ENCODE peak calls at places on chromosomes 2 and 18, in seven cellular contexts. Y is Peyer's patch, M is substantia nigra, O is foreskin keratinocyte, B is endodermal cell, H is cardiac muscle cell, I is aorta. L is an unnamed sample.

GRCh38 chr2:191696001-191696400 is 18.1 kb downstream of the NABP1 start:
- DNase-seq in I (no peak), Y (peak), O (peak), M (no peak), B (no peak), H (peak), L (no peak)

GRCh38 chr2:95231723-95232122 is 24.4 kb downstream of the ZNF892 start:
- DNase-seq in O (peak), B (peak), I (no peak), Y (peak), H (peak), M (peak), L (peak)

GRCh38 chr2:233480490-233481202 is 85.9 kb downstream of the USP40 start:
- DNase-seq in M (no peak), O (peak), H (peak), Y (no peak), B (no peak), I (peak), L (peak)

GRCh38 chr2:74491671-74492544 is 7.5 kb downstream of the LBX2 start:
- DNase-seq in H (no peak), B (no peak), I (no peak), Y (no peak), O (no peak), M (no peak), L (no peak)

GRCh38 chr2:709138-709779 is 32.1 kb upstream of the TMEM18 start:
- DNase-seq in H (no peak), Y (no peak), M (no peak), B (peak), I (no peak), O (no peak), L (no peak)

GRCh38 chr18:9961031-9961430 is 47.2 kb downstream of the VAPA start:
- DNase-seq in Y (no peak), M (no peak), I (no peak), B (no peak), O (no peak), H (no peak), L (no peak)

GRCh38 chr2:186582698-186583097 is 7.2 kb upstream of the ITGAV start:
- DNase-seq in I (no peak), M (no peak), O (no peak), H (no peak), B (no peak), Y (no peak), L (no peak)

GRCh38 chr18:10973579-10974260 is 175.6 kb downstream of the PIEZO2 start:
- DNase-seq in B (no peak), M (no peak), I (no peak), O (peak), Y (no peak), H (peak), L (no peak)

GRCh38 chr2:31812051-31812798 is 198.6 kb downstream of the MEMO1 start:
- DNase-seq in Y (no peak), M (no peak), I (no peak), O (peak), B (no peak), H (peak), L (no peak)

GRCh38 chr2:86223098-86223681 is 23.9 kb downstream of the MRPL35 start:
- DNase-seq in Y (no peak), B (peak), O (no peak), H (peak), M (no peak), I (peak), L (peak)

GRCh38 chr2:151289972-151290335 is 486 bp upstream of the NMI start:
- DNase-seq in Y (peak), I (no peak), O (peak), M (no peak), B (no peak), H (peak), L (no peak)

GRCh38 chr2:186946896-186947467 is 98.0 kb upstream of the ZSWIM2 start:
- DNase-seq in H (no peak), O (no peak), M (no peak), Y (no peak), B (no peak), I (no peak), L (no peak)

GRCh38 chr2:237324446-237325236 is 89.3 kb downstream of the COL6A3 start:
- DNase-seq in Y (no peak), B (no peak), M (no peak), O (no peak), I (no peak), H (peak), L (no peak)

GRCh38 chr2:98118161-98118560 is 31.2 kb downstream of the VWA3B start:
- DNase-seq in I (no peak), H (peak), B (no peak), Y (no peak), O (peak), M (no peak), L (no peak)

GRCh38 chr2:18378020-18378653 is 182.3 kb downstream of the RDH14 start:
- DNase-seq in I (no peak), Y (peak), M (no peak), B (peak), H (peak), O (peak), L (no peak)

GRCh38 chr18:5969355-5970003 is 74.2 kb upstream of the TMEM200C start:
- DNase-seq in M (no peak), O (no peak), H (no peak), B (no peak), I (no peak), Y (no peak), L (no peak)

GRCh38 chr2:100008960-100009359 is 133.4 kb downstream of the AFF3 start:
- DNase-seq in M (no peak), Y (no peak), O (peak), B (no peak), I (no peak), H (peak), L (no peak)

GRCh38 chr2:71428472-71429383 is 24.6 kb upstream of the DYSF start:
- DNase-seq in H (no peak), M (no peak), O (no peak), B (no peak), I (no peak), Y (no peak), L (no peak)

GRCh38 chr2:53437371-53437770 is 330.2 kb upstream of the CHAC2 start:
- DNase-seq in O (peak), I (no peak), M (no peak), Y (no peak), B (no peak), H (no peak), L (no peak)

DNA sequence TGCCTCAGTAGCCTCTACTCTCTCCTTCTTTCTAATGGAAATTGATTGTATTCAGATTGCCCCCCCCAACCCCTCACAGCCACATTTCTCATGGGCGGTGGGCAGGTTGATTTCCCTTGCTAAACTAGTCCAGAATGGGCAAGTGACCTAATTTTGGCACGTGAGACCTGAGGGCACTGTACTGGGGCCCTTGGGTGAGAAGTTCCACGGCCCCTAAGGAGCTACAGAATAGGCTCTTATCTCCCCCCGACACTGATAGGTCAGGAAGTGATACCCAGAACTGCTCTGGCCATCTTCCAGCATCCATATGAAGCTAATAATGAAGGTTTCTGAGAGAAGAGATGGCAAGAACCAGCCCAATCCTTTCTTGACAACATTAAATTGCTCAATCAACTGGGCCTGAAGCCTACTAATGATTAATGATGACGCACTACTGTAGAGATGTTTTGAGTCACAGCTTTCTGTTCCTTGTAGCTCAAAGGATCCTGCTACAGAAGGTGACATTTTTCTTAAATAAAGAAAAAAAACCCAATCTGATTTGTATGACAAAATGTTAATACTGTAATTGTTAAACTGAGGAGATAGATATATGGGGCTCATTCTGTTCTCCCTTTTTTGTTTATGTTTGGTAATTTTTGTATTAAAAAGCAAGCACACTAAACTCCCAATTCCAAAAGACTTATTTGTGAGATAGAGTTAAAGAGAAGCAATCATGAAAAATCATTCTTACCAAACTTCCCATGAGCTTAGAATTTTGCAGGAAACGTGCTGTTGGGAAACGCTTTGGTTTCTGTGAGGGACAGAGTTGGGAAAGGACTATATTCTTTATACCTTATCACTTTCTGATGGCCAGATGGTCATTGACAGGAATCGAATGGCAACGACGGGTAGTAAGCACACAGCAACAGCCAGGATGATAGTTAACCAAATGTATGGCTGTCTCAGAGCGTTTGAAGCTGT is 28.2 kb upstream of the NARS1 start:
- DNase-seq in I (no peak), O (peak), B (no peak), H (peak), Y (no peak), M (no peak), L (no peak)
- H3K27ac ChIP-seq in I (no peak), O (no peak), B (no peak), H (no peak), Y (no peak), M (no peak), L (no peak)

GRCh38 chr2:1739961-1740713 is 4.2 kb downstream of the PXDN start:
- DNase-seq in Y (no peak), I (peak), H (no peak), O (no peak), M (no peak), B (peak), L (no peak)
- H3K27ac ChIP-seq in Y (peak), I (peak), H (no peak), O (no peak), M (no peak), B (no peak), L (peak)

GRCh38 chr2:114545052-114545451 is 102.6 kb downstream of the DPP10 start:
- DNase-seq in M (no peak), I (no peak), H (no peak), B (no peak), O (no peak), Y (no peak), L (no peak)

GRCh38 chr2:114550364-114550763 is 107.9 kb downstream of the DPP10 start:
- DNase-seq in H (no peak), Y (peak), O (no peak), I (no peak), B (no peak), M (no peak), L (no peak)

GRCh38 chr2:114548151-114548550 is 105.7 kb downstream of the DPP10 start:
- DNase-seq in B (no peak), Y (no peak), M (no peak), H (no peak), I (no peak), O (no peak), L (no peak)

GRCh38 chr2:114543106-114543806 is 100.8 kb downstream of the DPP10 start:
- DNase-seq in Y (peak), I (no peak), O (no peak), M (no peak), H (peak), B (peak), L (no peak)

GRCh38 chr2:114546511-114546910 is 104.1 kb downstream of the DPP10 start:
- DNase-seq in H (no peak), B (no peak), Y (no peak), O (no peak), M (no peak), I (no peak), L (no peak)
- H3K27ac ChIP-seq in H (no peak), B (no peak), Y (peak), O (no peak), M (no peak), I (no peak), L (no peak)

DNA sequence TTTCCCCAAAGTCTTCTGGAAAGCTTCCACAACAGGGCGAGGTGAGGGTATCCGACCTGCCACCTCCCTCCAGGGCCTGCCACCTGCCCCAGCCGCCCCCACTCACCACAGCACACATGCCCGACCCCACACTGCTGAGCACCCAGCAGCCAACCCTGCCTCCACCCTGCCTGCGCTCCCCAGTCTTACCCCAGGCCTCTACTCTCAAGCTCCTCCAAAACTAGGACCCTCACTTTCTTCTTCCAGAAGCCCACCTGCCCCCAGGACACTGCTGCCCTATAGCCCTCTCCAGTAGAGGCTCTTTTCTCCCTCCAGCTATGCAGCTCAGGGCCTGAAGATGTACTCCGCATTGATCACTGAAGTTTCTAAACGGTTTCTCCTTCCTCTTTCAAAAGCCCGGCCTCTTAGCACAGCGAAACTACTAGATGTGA is 128.9 kb upstream of the SLC1A4 start:
- DNase-seq in O (no peak), Y (peak), B (no peak), H (no peak), M (no peak), I (peak), L (peak)
- H3K27ac ChIP-seq in O (no peak), Y (peak), B (no peak), H (peak), M (peak), I (peak), L (peak)

GRCh38 chr2:27765621-27766286 is 5.8 kb upstream of the MRPL33 start:
- DNase-seq in Y (peak), H (peak), I (peak), B (no peak), M (no peak), O (peak), L (peak)
- H3K27ac ChIP-seq in Y (no peak), H (no peak), I (no peak), B (no peak), M (no peak), O (no peak), L (peak)

DNA sequence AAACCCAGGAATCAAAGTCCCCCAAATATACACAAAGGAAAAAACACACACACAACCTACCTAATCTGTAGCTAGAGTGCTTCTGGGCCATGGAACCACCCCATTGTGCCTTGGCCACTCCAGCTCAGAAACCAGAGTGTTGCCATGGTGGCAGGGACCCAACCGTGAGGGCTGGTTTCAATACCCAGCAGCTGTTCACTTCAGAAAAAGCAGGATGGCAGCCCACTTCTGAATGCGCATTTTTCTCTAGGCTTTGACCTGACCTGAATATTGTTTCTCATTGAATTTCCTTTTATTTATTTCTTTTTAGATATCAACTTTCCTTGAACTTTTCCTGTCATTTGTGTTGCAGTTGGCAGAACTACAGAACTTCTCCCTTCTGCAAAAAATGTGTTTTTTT is 43.0 kb upstream of the EHBP1 start:
- DNase-seq in B (no peak), M (no peak), I (no peak), Y (no peak), O (no peak), H (no peak), L (no peak)
- H3K27ac ChIP-seq in B (no peak), M (no peak), I (no peak), Y (peak), O (no peak), H (no peak), L (no peak)

GRCh38 chr18:58554404-58554803 is 74.5 kb downstream of the ALPK2 start:
- DNase-seq in H (no peak), I (no peak), M (no peak), O (no peak), Y (no peak), B (no peak), L (no peak)
- H3K27ac ChIP-seq in H (peak), I (no peak), M (no peak), O (no peak), Y (no peak), B (no peak), L (no peak)

DNA sequence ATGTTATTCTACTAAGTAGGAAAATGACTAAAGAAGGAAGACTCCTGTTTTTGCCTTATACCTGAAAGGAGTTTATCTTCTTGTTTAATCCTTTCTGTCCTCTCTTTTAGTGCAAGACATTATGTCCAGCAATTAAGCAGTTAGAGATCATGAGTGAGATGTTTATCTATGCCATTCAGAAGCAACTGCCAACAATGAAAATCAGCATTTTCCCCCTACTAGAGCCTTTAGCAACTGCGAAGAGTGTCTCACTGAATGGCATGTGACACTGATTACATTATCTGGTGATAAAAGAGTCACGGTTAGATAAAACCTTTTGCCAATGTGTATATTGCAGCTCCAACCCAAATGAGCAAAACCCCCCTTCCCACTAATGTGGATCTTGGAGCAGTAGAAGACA is 357.7 kb upstream of the SYT4 start:
- DNase-seq in Y (no peak), B (no peak), I (no peak), H (no peak), M (no peak), O (no peak), L (no peak)
- H3K27ac ChIP-seq in Y (no peak), B (no peak), I (no peak), H (no peak), M (no peak), O (no peak), L (no peak)

DNA sequence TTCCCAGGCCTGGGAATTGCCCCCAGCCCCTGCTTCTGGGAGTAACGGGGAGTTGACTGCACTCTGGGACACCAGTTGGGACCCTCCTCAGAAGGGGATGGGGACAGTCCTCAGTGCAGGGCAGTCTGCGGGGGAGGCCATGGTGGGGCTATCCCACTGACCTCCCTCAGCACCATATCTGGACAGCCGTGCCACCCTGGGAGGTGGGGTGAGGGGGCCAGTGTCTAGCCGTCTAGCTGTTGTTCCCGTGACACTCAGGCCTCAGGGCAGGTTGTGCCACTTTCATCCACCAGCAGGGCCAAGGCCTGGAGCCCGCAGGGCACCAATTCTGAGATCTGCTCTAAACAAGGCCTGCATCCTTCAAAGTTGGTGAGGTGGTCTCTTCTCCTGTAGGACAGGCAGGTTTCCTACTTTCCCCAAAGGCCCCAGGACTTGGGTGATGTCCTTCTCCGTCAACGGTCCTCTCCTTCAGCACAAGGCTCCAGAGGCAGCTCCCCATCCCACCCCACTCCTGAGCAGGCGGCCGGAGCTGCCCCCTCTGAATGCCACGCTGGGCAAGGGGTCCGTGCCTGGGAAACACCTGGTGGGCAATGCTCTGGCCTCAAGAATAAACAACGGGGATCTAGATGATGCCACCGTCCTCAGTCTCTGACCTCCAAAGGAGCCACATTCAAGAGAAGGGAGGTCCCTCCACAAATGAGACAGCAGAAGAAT is 43.0 kb upstream of the PTMA start:
- DNase-seq in I (no peak), O (no peak), Y (no peak), H (no peak), B (peak), M (no peak), L (no peak)
- H3K27ac ChIP-seq in I (peak), O (no peak), Y (peak), H (peak), B (no peak), M (peak), L (peak)

GRCh38 chr2:157559461-157559860 is 69.2 kb downstream of the ACVR1C start:
- DNase-seq in O (no peak), M (no peak), I (no peak), Y (no peak), B (peak), H (no peak), L (no peak)
- H3K27ac ChIP-seq in O (no peak), M (no peak), I (no peak), Y (no peak), B (no peak), H (no peak), L (no peak)

L was measured in stomach.